ENCODE peak calls at places on chromosomes 5 and 9, in six cellular contexts. K is astrocyte of the spinal cord, O is brain microvascular endothelial cell, B is cardiac fibroblast, Z is left ventricle myocardium inferior, L is stomach. Y is an unnamed sample.

GRCh38 chr9:91421987-91422765 is 1.5 kb downstream of the NFIL3 start:
- DNase-seq in K (peak), O (peak), B (peak), Z (no peak), L (no peak), Y (no peak)

GRCh38 chr5:111345731-111346130 is 121.5 kb downstream of the CAMK4 start:
- DNase-seq in K (no peak), O (no peak), B (peak), Z (no peak), L (no peak), Y (no peak)

GRCh38 chr5:149453618-149454415 is 74.7 kb upstream of the IL17B start:
- DNase-seq in K (no peak), O (no peak), B (no peak), Z (no peak), L (no peak), Y (no peak)

GRCh38 chr5:124948062-124948753 is 201.8 kb upstream of the ZNF608 start:
- DNase-seq in K (no peak), O (no peak), B (peak), Z (no peak), L (peak), Y (no peak)

GRCh38 chr9:95772320-95773060 is 103.0 kb upstream of the ERCC6L2 start:
- DNase-seq in K (peak), O (no peak), B (peak), Z (no peak), L (no peak), Y (no peak)

GRCh38 chr5:177089825-177090641 is 3.3 kb downstream of the FGFR4 start:
- DNase-seq in K (no peak), O (no peak), B (peak), Z (no peak), L (no peak), Y (no peak)

GRCh38 chr9:109451311-109452025 is 46.6 kb downstream of the PTPN3 start:
- DNase-seq in K (no peak), O (no peak), B (no peak), Z (no peak), L (no peak), Y (no peak)

GRCh38 chr9:133691659-133692363 is 46.3 kb downstream of the SARDH start:
- DNase-seq in K (peak), O (peak), B (no peak), Z (peak), L (no peak), Y (no peak)

GRCh38 chr9:107246259-107247254 is 36.5 kb upstream of the RAD23B start:
- DNase-seq in K (peak), O (no peak), B (no peak), Z (no peak), L (no peak), Y (no peak)

GRCh38 chr5:16975950-16976624 is 40.0 kb upstream of the MYO10 start:
- DNase-seq in K (no peak), O (no peak), B (peak), Z (no peak), L (no peak), Y (no peak)

GRCh38 chr5:79759848-79760247 is 70.2 kb downstream of the CMYA5 start:
- DNase-seq in K (no peak), O (no peak), B (no peak), Z (no peak), L (no peak), Y (no peak)

GRCh38 chr9:116116411-116116810 is 37.2 kb upstream of the PAPPA start:
- DNase-seq in K (no peak), O (no peak), B (no peak), Z (no peak), L (no peak), Y (no peak)

GRCh38 chr9:6924149-6924548 is 166.4 kb downstream of the KDM4C start:
- DNase-seq in K (no peak), O (no peak), B (no peak), Z (no peak), L (no peak), Y (no peak)

GRCh38 chr5:1797855-1798254 is 1.8 kb downstream of the MRPL36 start:
- DNase-seq in K (no peak), O (no peak), B (no peak), Z (no peak), L (no peak), Y (no peak)

GRCh38 chr5:149962040-149962439 is 1.5 kb downstream of the SLC26A2 start:
- DNase-seq in K (peak), O (peak), B (peak), Z (no peak), L (no peak), Y (no peak)

GRCh38 chr9:72701510-72701909 is 180.1 kb downstream of the TMC1 start:
- DNase-seq in K (no peak), O (no peak), B (no peak), Z (no peak), L (no peak), Y (no peak)

GRCh38 chr5:12023614-12024241 is 119.5 kb upstream of the CTNND2 start:
- DNase-seq in K (peak), O (peak), B (peak), Z (no peak), L (no peak), Y (no peak)

GRCh38 chr5:73545403-73545779 is 20.0 kb downstream of the ANKRA2 start:
- DNase-seq in K (no peak), O (no peak), B (no peak), Z (no peak), L (no peak), Y (no peak)

GRCh38 chr9:130137870-130138653 is 34.1 kb upstream of the NCS1 start:
- DNase-seq in K (peak), O (peak), B (peak), Z (peak), L (no peak), Y (peak)

GRCh38 chr5:128681764-128682664 is 144.0 kb upstream of the FBN2 start:
- DNase-seq in K (peak), O (peak), B (peak), Z (no peak), L (no peak), Y (no peak)

GRCh38 chr9:130288926-130289705 is 23.6 kb downstream of the HMCN2 start:
- DNase-seq in K (no peak), O (no peak), B (no peak), Z (no peak), L (no peak), Y (no peak)

GRCh38 chr5:170520319-170520718 is 16.5 kb downstream of the KCNIP1 start:
- DNase-seq in K (no peak), O (no peak), B (no peak), Z (no peak), L (no peak), Y (no peak)

GRCh38 chr9:137227057-137227852 is at the start of gene RNF224:
- DNase-seq in K (peak), O (peak), B (peak), Z (peak), L (peak), Y (no peak)

GRCh38 chr9:137305060-137305787 is 3.2 kb upstream of the NRARP start:
- DNase-seq in K (peak), O (peak), B (peak), Z (peak), L (peak), Y (no peak)

DNA sequence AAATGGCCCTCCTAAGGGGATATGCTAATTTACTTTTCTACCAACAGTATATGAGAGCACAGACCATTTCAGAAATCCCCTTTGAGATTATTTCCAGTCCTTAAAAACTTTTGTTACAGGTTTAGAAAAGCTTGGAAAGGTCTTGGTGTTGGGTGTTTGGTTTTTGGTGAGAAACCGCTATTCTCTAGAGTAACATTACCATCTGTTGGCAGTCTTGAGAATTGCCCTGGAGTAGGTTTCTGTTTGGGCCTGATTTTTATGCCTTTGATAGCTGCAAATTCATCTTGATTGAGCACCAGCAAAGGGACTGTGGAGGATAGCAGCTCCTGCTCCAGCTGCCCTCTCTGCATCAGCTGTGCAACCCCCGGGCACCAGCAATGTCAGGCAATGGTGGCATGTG is 8.0 kb downstream of the NUDT2 start:
- DNase-seq in K (peak), O (no peak), B (no peak), Z (no peak), L (no peak), Y (no peak)
- TF ChIP-seq CTCF in K (peak), O (peak), B (peak), Z (no peak), L (no peak), Y (peak)

GRCh38 chr9:75983320-75983719 is 92.8 kb downstream of the PCSK5 start:
- DNase-seq in K (no peak), O (no peak), B (no peak), Z (no peak), L (no peak), Y (no peak)
- TF ChIP-seq CTCF in K (no peak), O (no peak), B (no peak), Z (no peak), L (no peak), Y (no peak)

GRCh38 chr9:125405938-125406811 is 144.5 kb downstream of the GAPVD1 start:
- DNase-seq in K (no peak), O (peak), B (peak), Z (no peak), L (no peak), Y (no peak)

GRCh38 chr9:125404733-125405132 is 143.1 kb downstream of the GAPVD1 start:
- DNase-seq in K (no peak), O (no peak), B (no peak), Z (no peak), L (no peak), Y (no peak)

GRCh38 chr9:125407974-125408900 is 146.6 kb downstream of the GAPVD1 start:
- DNase-seq in K (peak), O (peak), B (peak), Z (peak), L (peak), Y (peak)

GRCh38 chr9:125407432-125407973 is 145.9 kb downstream of the GAPVD1 start:
- DNase-seq in K (no peak), O (no peak), B (no peak), Z (no peak), L (no peak), Y (no peak)

DNA sequence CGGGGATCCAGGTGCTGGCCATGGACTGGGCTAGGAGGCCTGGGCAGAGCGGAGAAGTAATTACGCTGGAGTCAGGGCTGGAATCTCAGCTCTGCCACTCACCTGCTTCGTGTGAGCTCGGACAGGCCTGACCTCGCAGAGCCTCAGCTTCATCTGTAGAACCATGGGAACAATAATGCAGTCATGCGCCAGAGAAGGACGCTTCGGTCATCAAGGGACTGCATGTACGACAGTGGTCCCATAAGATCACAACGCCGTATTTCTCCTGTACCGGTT is 145.1 kb downstream of the GAPVD1 start:
- DNase-seq in K (no peak), O (no peak), B (no peak), Z (no peak), L (no peak), Y (no peak)
- TF ChIP-seq CTCF in K (no peak), O (no peak), B (no peak), Z (no peak), L (no peak), Y (no peak)

GRCh38 chr5:112849912-112850311 is 11.2 kb upstream of the SRP19 start:
- DNase-seq in K (no peak), O (no peak), B (no peak), Z (no peak), L (no peak), Y (no peak)

GRCh38 chr5:112846556-112846955 is 14.5 kb upstream of the SRP19 start:
- DNase-seq in K (no peak), O (no peak), B (no peak), Z (no peak), L (no peak), Y (no peak)

GRCh38 chr5:112848116-112848811 is 12.8 kb upstream of the SRP19 start:
- DNase-seq in K (peak), O (peak), B (peak), Z (no peak), L (no peak), Y (no peak)

GRCh38 chr5:112844489-112844888 is 16.6 kb upstream of the SRP19 start:
- DNase-seq in K (no peak), O (no peak), B (no peak), Z (no peak), L (no peak), Y (no peak)

GRCh38 chr5:112847306-112847705 is 13.8 kb upstream of the SRP19 start:
- DNase-seq in K (no peak), O (no peak), B (no peak), Z (no peak), L (no peak), Y (no peak)
- TF ChIP-seq CTCF in K (no peak), O (no peak), B (no peak), Z (no peak), L (no peak), Y (no peak)

GRCh38 chr9:131654857-131655577 is 84.9 kb downstream of the RAPGEF1 start:
- DNase-seq in K (no peak), O (no peak), B (no peak), Z (no peak), L (peak), Y (no peak)
- TF ChIP-seq CTCF in K (no peak), O (no peak), B (no peak), Z (no peak), L (no peak), Y (no peak)

DNA sequence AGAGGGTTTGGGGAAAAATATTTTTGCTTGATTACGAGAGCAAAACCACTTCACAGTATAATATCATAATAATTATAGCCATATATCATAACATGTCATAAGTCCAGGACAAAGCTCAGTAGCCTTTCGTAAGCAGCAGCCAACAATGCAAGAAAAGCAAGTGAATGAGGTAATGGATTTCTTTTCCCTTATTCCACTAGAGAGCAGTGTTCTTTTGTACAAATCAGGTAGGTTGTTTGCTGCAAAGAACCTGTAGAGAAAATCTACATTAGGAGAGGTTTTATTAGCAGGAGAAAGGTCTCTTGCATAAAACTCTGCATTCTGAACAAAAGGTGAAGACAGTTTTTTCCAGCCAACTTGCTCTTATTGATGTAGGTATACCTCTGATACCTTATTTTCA is 1033.4 kb downstream of the TLE4 start:
- DNase-seq in K (peak), O (no peak), B (peak), Z (no peak), L (no peak), Y (no peak)
- TF ChIP-seq CTCF in K (peak), O (peak), B (peak), Z (peak), L (peak), Y (no peak)

GRCh38 chr5:42745426-42745825 is 11.2 kb upstream of the CCDC152 start:
- DNase-seq in K (no peak), O (no peak), B (peak), Z (no peak), L (no peak), Y (no peak)
- TF ChIP-seq CTCF in K (peak), O (peak), B (peak), Z (peak), L (no peak), Y (peak)

GRCh38 chr5:167587768-167588167 is 703.7 kb upstream of the WWC1 start:
- DNase-seq in K (peak), O (peak), B (peak), Z (no peak), L (no peak), Y (no peak)
- TF ChIP-seq CTCF in K (peak), O (peak), B (peak), Z (peak), L (no peak), Y (no peak)